ENCODE peak calls at places on chromosomes 6 and 20, in seven cellular contexts. P is GM12892; K is GM20000; X is activated gamma-delta T cell treated with Interleukin-2 at 50 U/mL for 16 hours; L is type B pancreatic cell; W is BE2C; I is CD8-positive, alpha-beta T cell. N is an unnamed sample.

GRCh38 chr6:149190228-149190831 is 127.2 kb upstream of the TAB2 start:
- DNase-seq in P (no peak), K (no peak), X (peak; percentile 22), L (no peak), W (peak; percentile 51), I (peak; percentile 50), N (peak; percentile 85)

GRCh38 chr6:155493694-155494143 is 38.1 kb upstream of the NOX3 start:
- DNase-seq in P (peak; percentile 7), K (peak; percentile 49), X (no peak), L (no peak), W (no peak), I (no peak), N (peak; percentile 54)

GRCh38 chr6:44045672-44046015 is 81.6 kb downstream of the MRPL14 start:
- DNase-seq in P (no peak), K (no peak), X (no peak), L (no peak), W (peak; percentile 3), I (no peak), N (no peak)

GRCh38 chr6:116144590-116144989 is 18.7 kb upstream of the COL10A1 start:
- DNase-seq in P (no peak), K (no peak), X (no peak), L (no peak), W (no peak), I (no peak), N (peak; percentile 26)

GRCh38 chr6:9499709-9500108 is 915.2 kb downstream of the TFAP2A start:
- DNase-seq in P (no peak), K (no peak), X (no peak), L (no peak), W (no peak), I (no peak), N (no peak)

GRCh38 chr6:7971499-7971898 is 60.9 kb upstream of the TXNDC5 start:
- DNase-seq in P (no peak), K (no peak), X (no peak), L (no peak), W (no peak), I (no peak), N (no peak)

GRCh38 chr6:34189806-34190503 is 44.1 kb upstream of the GRM4 start:
- DNase-seq in P (no peak), K (no peak), X (peak; percentile 51), L (no peak), W (peak; percentile 57), I (peak; percentile 70), N (peak; percentile 91)

GRCh38 chr6:704037-704436 is 11.1 kb upstream of the EXOC2 start:
- DNase-seq in P (no peak), K (no peak), X (no peak), L (no peak), W (no peak), I (no peak), N (no peak)

GRCh38 chr20:10501377-10501776 is 66.3 kb downstream of the SLX4IP start:
- DNase-seq in P (no peak), K (no peak), X (peak; percentile 5), L (no peak), W (no peak), I (no peak), N (no peak)

GRCh38 chr20:38134427-38135281 is 30.4 kb downstream of the TGM2 start:
- DNase-seq in P (no peak), K (no peak), X (no peak), L (no peak), W (no peak), I (no peak), N (no peak)

N was measured in Karpas-422.